ENCODE peak calls at places on chromosomes 12 and 14, in seven cellular contexts. J is BE2C; Z is amygdala; R is NAMALWA; H is Jurkat, Clone E6-1; T is stimulated activated CD4-positive, alpha-beta T cell treated with anti-CD3 and anti-CD28 coated beads, Interleukin-4, amount 100 ng/mL, for 24 hours; L is left ventricle myocardium inferior. I is an unnamed sample.

GRCh38 chr14:69049675-69050074 is 70.6 kb upstream of the ACTN1 start:
- DNase-seq in L (no peak), H (no peak), R (no peak), Z (no peak), J (no peak), T (no peak), I (no peak)

GRCh38 chr14:94560782-94561655 is at the start of gene SERPINA4:
- DNase-seq in T (no peak), H (no peak), L (no peak), R (no peak), J (no peak), Z (no peak), I (no peak)

GRCh38 chr12:119171266-119171665 is 7.5 kb upstream of the HSPB8 start:
- DNase-seq in R (no peak), L (no peak), T (no peak), J (no peak), Z (no peak), H (no peak), I (no peak)

GRCh38 chr12:20701106-20701505 is 6.0 kb downstream of the SLCO1C1 start:
- DNase-seq in T (no peak), Z (no peak), H (no peak), L (no peak), J (no peak), R (no peak), I (no peak)

GRCh38 chr14:32478027-32478426 is 148.9 kb downstream of the AKAP6 start:
- DNase-seq in L (no peak), Z (no peak), J (no peak), R (no peak), H (no peak), T (no peak), I (no peak)

GRCh38 chr14:36971263-36971855 is 201.0 kb downstream of the SLC25A21 start:
- DNase-seq in J (peak), L (no peak), T (no peak), H (no peak), R (no peak), Z (no peak), I (no peak)

GRCh38 chr12:114185036-114185435 is 218.9 kb upstream of the RBM19 start:
- DNase-seq in J (no peak), T (no peak), Z (no peak), L (no peak), R (no peak), H (no peak), I (no peak)

GRCh38 chr12:47813491-47814196 is 6.1 kb downstream of the HDAC7 start:
- DNase-seq in T (peak), H (no peak), R (peak), J (no peak), L (no peak), Z (no peak), I (no peak)

GRCh38 chr12:26791328-26791791 is 41.6 kb downstream of the ITPR2 start:
- DNase-seq in H (no peak), T (no peak), J (no peak), L (no peak), Z (no peak), R (peak), I (no peak)

GRCh38 chr14:83164016-83164415 is 1630.4 kb upstream of the SEL1L start:
- DNase-seq in L (no peak), H (no peak), T (no peak), J (no peak), Z (no peak), R (no peak), I (no peak)

GRCh38 chr12:3161861-3162260 is 84.7 kb downstream of the TSPAN9 start:
- DNase-seq in J (no peak), H (no peak), L (no peak), Z (no peak), R (no peak), T (no peak), I (no peak)

GRCh38 chr12:120276734-120277133 is 11.2 kb upstream of the PXN start:
- DNase-seq in T (no peak), H (no peak), J (no peak), R (no peak), Z (no peak), L (no peak), I (no peak)

GRCh38 chr14:88210426-88210825 is 112.6 kb downstream of the KCNK10 start:
- DNase-seq in R (no peak), L (peak), H (no peak), Z (no peak), J (peak), T (no peak), I (no peak)

GRCh38 chr12:106084048-106084671 is 54.6 kb downstream of the NUAK1 start:
- DNase-seq in R (no peak), Z (no peak), J (no peak), L (no peak), H (no peak), T (no peak), I (no peak)

GRCh38 chr14:72781476-72782181 is 112.3 kb downstream of the DPF3 start:
- DNase-seq in J (no peak), T (no peak), R (no peak), L (no peak), H (no peak), Z (no peak), I (no peak)

GRCh38 chr12:22459872-22460490 is 84.4 kb downstream of the C2CD5 start:
- DNase-seq in J (no peak), H (peak), L (no peak), R (peak), T (no peak), Z (no peak), I (no peak)

GRCh38 chr12:27190761-27191160 is 53.3 kb upstream of the STK38L start:
- DNase-seq in Z (no peak), T (no peak), R (no peak), L (no peak), J (no peak), H (no peak), I (no peak)

GRCh38 chr14:102434647-102435175 is 72.0 kb downstream of the TECPR2 start:
- DNase-seq in H (no peak), L (no peak), R (no peak), T (no peak), J (no peak), Z (no peak), I (no peak)

GRCh38 chr12:75890141-75890540 is 141.4 kb downstream of the PHLDA1 start:
- DNase-seq in L (no peak), R (no peak), Z (no peak), J (no peak), H (no peak), T (no peak), I (no peak)

GRCh38 chr12:21877583-21877982 is 63.6 kb downstream of the ABCC9 start:
- DNase-seq in L (no peak), H (no peak), R (no peak), Z (no peak), T (no peak), J (no peak), I (no peak)

GRCh38 chr14:99879401-99880295 is 86.4 kb downstream of the EML1 start:
- DNase-seq in H (no peak), Z (no peak), T (no peak), L (no peak), J (no peak), R (no peak), I (no peak)

GRCh38 chr14:105299654-105300541 is 903 bp downstream of the BRF1 start:
- DNase-seq in T (no peak), L (no peak), H (no peak), J (peak), R (peak), Z (no peak), I (no peak)

GRCh38 chr12:2248087-2248900 is 195.5 kb downstream of the CACNA1C start:
- DNase-seq in T (no peak), R (peak), H (no peak), J (no peak), L (no peak), Z (no peak), I (no peak)

GRCh38 chr12:98736352-98737326 is 91.5 kb downstream of the APAF1 start:
- DNase-seq in J (peak), L (no peak), H (no peak), R (no peak), Z (no peak), T (no peak), I (no peak)

GRCh38 chr12:32034045-32034444 is 72.6 kb upstream of the BICD1 start:
- DNase-seq in Z (no peak), L (no peak), J (no peak), T (no peak), R (no peak), H (no peak), I (no peak)

GRCh38 chr14:30450620-30451019 is 108.3 kb upstream of the G2E3 start:
- DNase-seq in H (no peak), Z (no peak), L (no peak), J (no peak), T (no peak), R (no peak), I (no peak)

GRCh38 chr14:85233756-85234545 is 296.0 kb upstream of the FLRT2 start:
- DNase-seq in Z (no peak), H (no peak), J (no peak), T (no peak), R (no peak), L (no peak), I (no peak)

GRCh38 chr12:64900540-64900939 is 76.1 kb downstream of the TBC1D30 start:
- DNase-seq in H (no peak), R (no peak), L (no peak), T (no peak), Z (no peak), J (no peak), I (no peak)

GRCh38 chr12:121214171-121214777 is 4.3 kb downstream of the P2RX4 start:
- DNase-seq in R (no peak), T (peak), L (no peak), H (no peak), J (no peak), Z (no peak), I (no peak)

GRCh38 chr12:52204095-52204930 is 12.5 kb upstream of the KRT80 start:
- DNase-seq in H (no peak), R (no peak), T (no peak), Z (no peak), J (peak), L (no peak), I (no peak)

GRCh38 chr12:1533205-1533601 is 61.2 kb downstream of the FBXL14 start:
- DNase-seq in J (no peak), R (peak), Z (no peak), H (peak), L (no peak), T (peak), I (no peak)

GRCh38 chr14:58408681-58409080 is 13.0 kb downstream of the TOMM20L start:
- DNase-seq in Z (no peak), J (no peak), L (no peak), T (no peak), H (no peak), R (no peak), I (no peak)

GRCh38 chr14:44970907-44971306 is 8.9 kb downstream of the TOGARAM1 start:
- DNase-seq in H (no peak), R (no peak), Z (no peak), L (no peak), T (no peak), J (no peak), I (no peak)

GRCh38 chr14:104112113-104112505 is 26.3 kb upstream of the KIF26A start:
- DNase-seq in H (no peak), L (peak), T (no peak), J (no peak), Z (no peak), R (no peak), I (no peak)

GRCh38 chr12:107544947-107545346 is 140.7 kb upstream of the PWP1 start:
- DNase-seq in Z (no peak), H (no peak), L (no peak), R (no peak), T (no peak), J (no peak), I (no peak)

GRCh38 chr12:59927041-59927440 is 331.2 kb downstream of the SLC16A7 start:
- DNase-seq in L (no peak), R (no peak), T (no peak), J (no peak), Z (no peak), H (no peak), I (no peak)

GRCh38 chr12:100156731-100157426 is 14.2 kb upstream of the BLTP3B start:
- DNase-seq in T (no peak), H (no peak), J (no peak), R (no peak), L (no peak), Z (no peak), I (no peak)

GRCh38 chr14:101072945-101073597 is 169.5 kb upstream of the RTL1 start:
- DNase-seq in L (no peak), J (peak), T (no peak), Z (no peak), R (no peak), H (no peak), I (peak)